ENCODE peak calls at places on chromosomes 11 and 22, in five cellular contexts. One of them, this sample, is unnamed.

GRCh38 chr11:117538731-117539130 is 211.1 kb downstream of the CEP164 start:
- DNase-seq in neural crest cell: no peak
- DNase-seq in fibroblast of lung: no peak
- DNase-seq in fibroblast of the aortic adventitia: no peak
- DNase-seq in GM13977: no peak
- DNase-seq in this sample: no peak

GRCh38 chr22:46064966-46065666 is 85.2 kb upstream of the PPARA start:
- DNase-seq in neural crest cell: no peak
- DNase-seq in GM13977: no peak
- DNase-seq in fibroblast of the aortic adventitia: peak; percentile 71
- DNase-seq in fibroblast of lung: peak; percentile 51
- DNase-seq in this sample: peak; percentile 43

GRCh38 chr22:27768027-27768640 is 33.4 kb downstream of the MN1 start:
- DNase-seq in fibroblast of lung: no peak
- DNase-seq in GM13977: no peak
- DNase-seq in fibroblast of the aortic adventitia: no peak
- DNase-seq in neural crest cell: no peak
- DNase-seq in this sample: no peak

GRCh38 chr11:78767409-78767932 is 192.8 kb upstream of the NARS2 start:
- DNase-seq in GM13977: no peak
- DNase-seq in neural crest cell: no peak
- DNase-seq in fibroblast of lung: no peak
- DNase-seq in fibroblast of the aortic adventitia: peak; percentile 18
- DNase-seq in this sample: no peak

GRCh38 chr11:96063053-96063452 is 139.1 kb upstream of the MTMR2 start:
- DNase-seq in fibroblast of the aortic adventitia: no peak
- DNase-seq in GM13977: no peak
- DNase-seq in fibroblast of lung: no peak
- DNase-seq in neural crest cell: no peak
- DNase-seq in this sample: no peak

GRCh38 chr11:132997396-132997795 is 534.9 kb downstream of the OPCML start:
- DNase-seq in GM13977: no peak
- DNase-seq in fibroblast of lung: no peak
- DNase-seq in fibroblast of the aortic adventitia: no peak
- DNase-seq in neural crest cell: no peak
- DNase-seq in this sample: no peak

GRCh38 chr11:23226331-23226909 is 366.1 kb upstream of the CCDC179 start:
- DNase-seq in GM13977: no peak
- DNase-seq in neural crest cell: no peak
- DNase-seq in fibroblast of lung: peak; percentile 76
- DNase-seq in fibroblast of the aortic adventitia: peak; percentile 68
- DNase-seq in this sample: peak; percentile 90

GRCh38 chr11:100999756-101000155 is 129.9 kb downstream of the PGR start:
- DNase-seq in GM13977: no peak
- DNase-seq in neural crest cell: no peak
- DNase-seq in fibroblast of lung: no peak
- DNase-seq in fibroblast of the aortic adventitia: no peak
- DNase-seq in this sample: no peak

GRCh38 chr11:102007567-102008437 is 39.4 kb upstream of the CFAP300 start:
- DNase-seq in fibroblast of the aortic adventitia: peak; percentile 70
- DNase-seq in fibroblast of lung: peak; percentile 73
- DNase-seq in GM13977: peak; percentile 42
- DNase-seq in neural crest cell: no peak
- DNase-seq in this sample: peak; percentile 57

GRCh38 chr11:33590471-33590870 is 110.2 kb downstream of the C11orf91 start:
- DNase-seq in neural crest cell: no peak
- DNase-seq in GM13977: no peak
- DNase-seq in fibroblast of the aortic adventitia: no peak
- DNase-seq in fibroblast of lung: no peak
- DNase-seq in this sample: no peak

GRCh38 chr11:21564095-21564494 is 628.8 kb upstream of the ANO5 start:
- DNase-seq in fibroblast of the aortic adventitia: no peak
- DNase-seq in fibroblast of lung: no peak
- DNase-seq in neural crest cell: no peak
- DNase-seq in GM13977: no peak
- DNase-seq in this sample: no peak

GRCh38 chr11:94934836-94935235 is 38.5 kb downstream of the CWC15 start:
- DNase-seq in fibroblast of lung: no peak
- DNase-seq in GM13977: no peak
- DNase-seq in fibroblast of the aortic adventitia: no peak
- DNase-seq in neural crest cell: no peak
- DNase-seq in this sample: no peak

GRCh38 chr11:114354076-114354475 is 46.2 kb downstream of the C11orf71 start:
- DNase-seq in neural crest cell: no peak
- DNase-seq in GM13977: no peak
- DNase-seq in fibroblast of lung: peak; percentile 84
- DNase-seq in fibroblast of the aortic adventitia: peak; percentile 89
- DNase-seq in this sample: peak; percentile 66

GRCh38 chr11:128517457-128518230 is 69.7 kb downstream of the ETS1 start:
- DNase-seq in fibroblast of lung: no peak
- DNase-seq in fibroblast of the aortic adventitia: peak; percentile 57
- DNase-seq in GM13977: no peak
- DNase-seq in neural crest cell: no peak
- DNase-seq in this sample: peak; percentile 81

GRCh38 chr11:94993400-94993943 is 20.0 kb downstream of the KDM4D start:
- DNase-seq in GM13977: no peak
- DNase-seq in fibroblast of lung: no peak
- DNase-seq in fibroblast of the aortic adventitia: no peak
- DNase-seq in neural crest cell: no peak
- DNase-seq in this sample: no peak

GRCh38 chr11:129440028-129440630 is 64.5 kb downstream of the BARX2 start:
- DNase-seq in GM13977: no peak
- DNase-seq in fibroblast of the aortic adventitia: no peak
- DNase-seq in fibroblast of lung: no peak
- DNase-seq in neural crest cell: no peak
- DNase-seq in this sample: no peak

GRCh38 chr22:19965771-19966709 is 24.4 kb upstream of the TXNRD2 start:
- DNase-seq in GM13977: no peak
- DNase-seq in neural crest cell: peak; percentile 51
- DNase-seq in fibroblast of lung: no peak
- DNase-seq in fibroblast of the aortic adventitia: no peak
- DNase-seq in this sample: no peak

GRCh38 chr11:44968510-44968909 is 17.8 kb upstream of the TP53I11 start:
- DNase-seq in neural crest cell: no peak
- DNase-seq in fibroblast of the aortic adventitia: no peak
- DNase-seq in fibroblast of lung: no peak
- DNase-seq in GM13977: no peak
- DNase-seq in this sample: no peak

GRCh38 chr22:46044718-46045458 is 67.9 kb upstream of the WNT7B start:
- DNase-seq in neural crest cell: no peak
- DNase-seq in fibroblast of lung: no peak
- DNase-seq in fibroblast of the aortic adventitia: no peak
- DNase-seq in GM13977: no peak
- DNase-seq in this sample: no peak

GRCh38 chr11:132589802-132590201 is 942.5 kb downstream of the OPCML start:
- DNase-seq in neural crest cell: no peak
- DNase-seq in GM13977: no peak
- DNase-seq in fibroblast of the aortic adventitia: no peak
- DNase-seq in fibroblast of lung: peak; percentile 57
- DNase-seq in this sample: no peak

GRCh38 chr22:33240901-33241300 is 182.7 kb upstream of the SYN3 start:
- DNase-seq in fibroblast of lung: no peak
- DNase-seq in GM13977: no peak
- DNase-seq in fibroblast of the aortic adventitia: no peak
- DNase-seq in neural crest cell: no peak
- DNase-seq in this sample: peak; percentile 44

GRCh38 chr11:38305682-38306081 is 1707.6 kb upstream of the RAG2 start:
- DNase-seq in fibroblast of the aortic adventitia: no peak
- DNase-seq in GM13977: no peak
- DNase-seq in neural crest cell: no peak
- DNase-seq in fibroblast of lung: peak; percentile 4
- DNase-seq in this sample: no peak

GRCh38 chr22:19974935-19975706 is 33.5 kb upstream of the TXNRD2 start:
- DNase-seq in fibroblast of lung: no peak
- DNase-seq in fibroblast of the aortic adventitia: no peak
- DNase-seq in GM13977: no peak
- DNase-seq in neural crest cell: no peak
- DNase-seq in this sample: no peak

GRCh38 chr11:123186291-123186690 is 8.8 kb downstream of the CLMP start:
- DNase-seq in fibroblast of the aortic adventitia: no peak
- DNase-seq in GM13977: no peak
- DNase-seq in neural crest cell: no peak
- DNase-seq in fibroblast of lung: no peak
- DNase-seq in this sample: no peak

GRCh38 chr11:125494987-125495725 is 909 bp downstream of the FEZ1 start:
- DNase-seq in fibroblast of the aortic adventitia: peak; percentile 52
- DNase-seq in neural crest cell: peak; percentile 36
- DNase-seq in fibroblast of lung: peak; percentile 45
- DNase-seq in GM13977: peak; percentile 44
- DNase-seq in this sample: peak; percentile 39

GRCh38 chr11:118274184-118274583 is 10.1 kb upstream of the MPZL2 start:
- DNase-seq in fibroblast of lung: no peak
- DNase-seq in neural crest cell: no peak
- DNase-seq in GM13977: no peak
- DNase-seq in fibroblast of the aortic adventitia: no peak
- DNase-seq in this sample: no peak

GRCh38 chr22:45680932-45681700 is 9.5 kb downstream of the ATXN10 start:
- DNase-seq in fibroblast of lung: peak; percentile 63
- DNase-seq in GM13977: no peak
- DNase-seq in fibroblast of the aortic adventitia: peak; percentile 90
- DNase-seq in neural crest cell: no peak
- DNase-seq in this sample: peak; percentile 56

GRCh38 chr11:130166457-130166784 is 6.8 kb downstream of the ST14 start:
- DNase-seq in neural crest cell: no peak
- DNase-seq in GM13977: no peak
- DNase-seq in fibroblast of lung: peak; percentile 97
- DNase-seq in fibroblast of the aortic adventitia: peak; percentile 93
- DNase-seq in this sample: peak; percentile 89

DNA sequence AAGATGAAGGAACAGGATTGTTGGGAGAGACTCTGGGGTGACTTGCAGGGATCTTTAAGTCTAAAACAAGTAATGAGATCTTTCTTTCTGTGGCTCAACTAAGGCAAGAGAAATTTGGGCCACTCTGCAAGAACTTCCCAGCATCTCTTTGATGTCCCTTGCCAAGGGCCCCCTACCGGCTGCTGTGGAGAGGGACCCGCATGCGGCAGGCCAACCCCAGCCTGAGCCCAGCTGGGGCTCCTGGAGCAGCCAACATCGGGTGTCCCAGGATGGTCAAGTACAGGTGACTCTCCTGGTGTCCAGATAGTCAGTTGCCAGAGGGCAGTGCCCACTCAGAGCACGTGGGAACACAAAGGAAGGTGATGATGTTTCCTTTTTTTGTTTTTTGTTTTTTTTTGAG is 363.2 kb downstream of the TBC1D22A start:
- DNase-seq in fibroblast of lung: peak; percentile 8
- DNase-seq in GM13977: no peak
- DNase-seq in fibroblast of the aortic adventitia: no peak
- DNase-seq in neural crest cell: no peak
- DNase-seq in this sample: no peak
- TF ChIP-seq CTCF in fibroblast of lung: no peak
- TF ChIP-seq CTCF in GM13977: no peak
- TF ChIP-seq CTCF in fibroblast of the aortic adventitia: peak; percentile 20
- TF ChIP-seq CTCF in neural crest cell: peak; percentile 22
- TF ChIP-seq CTCF in this sample: peak; percentile 26

GRCh38 chr11:72641900-72642814 is 32.1 kb downstream of the PDE2A start:
- DNase-seq in neural crest cell: peak; percentile 46
- DNase-seq in fibroblast of the aortic adventitia: no peak
- DNase-seq in fibroblast of lung: peak; percentile 3
- DNase-seq in GM13977: peak; percentile 72
- DNase-seq in this sample: peak; percentile 3

GRCh38 chr11:72643547-72643946 is 30.7 kb downstream of the PDE2A start:
- DNase-seq in fibroblast of the aortic adventitia: peak; percentile 18
- DNase-seq in neural crest cell: no peak
- DNase-seq in GM13977: no peak
- DNase-seq in fibroblast of lung: peak; percentile 15
- DNase-seq in this sample: peak; percentile 12

GRCh38 chr11:72641522-72641899 is 32.7 kb downstream of the PDE2A start:
- DNase-seq in GM13977: no peak
- DNase-seq in fibroblast of lung: no peak
- DNase-seq in neural crest cell: no peak
- DNase-seq in fibroblast of the aortic adventitia: no peak
- DNase-seq in this sample: no peak

GRCh38 chr11:72646024-72646423 is 28.2 kb downstream of the PDE2A start:
- DNase-seq in fibroblast of lung: no peak
- DNase-seq in neural crest cell: no peak
- DNase-seq in fibroblast of the aortic adventitia: no peak
- DNase-seq in GM13977: no peak
- DNase-seq in this sample: no peak

GRCh38 chr11:72642815-72643511 is 31.3 kb downstream of the PDE2A start:
- DNase-seq in fibroblast of lung: peak; percentile 33
- DNase-seq in neural crest cell: peak; percentile 72
- DNase-seq in fibroblast of the aortic adventitia: peak; percentile 44
- DNase-seq in GM13977: peak; percentile 94
- DNase-seq in this sample: peak; percentile 25
- TF ChIP-seq CTCF in fibroblast of lung: peak; percentile 72
- TF ChIP-seq CTCF in neural crest cell: peak; percentile 98
- TF ChIP-seq CTCF in fibroblast of the aortic adventitia: peak; percentile 75
- TF ChIP-seq CTCF in GM13977: peak; percentile 96
- TF ChIP-seq CTCF in this sample: peak; percentile 59

GRCh38 chr11:57746920-57747319 is 4.7 kb downstream of the BTBD18 start:
- DNase-seq in neural crest cell: no peak
- DNase-seq in fibroblast of the aortic adventitia: no peak
- DNase-seq in GM13977: no peak
- DNase-seq in fibroblast of lung: no peak
- DNase-seq in this sample: no peak

GRCh38 chr11:57752954-57753353 is 1.3 kb upstream of the BTBD18 start:
- DNase-seq in neural crest cell: no peak
- DNase-seq in GM13977: no peak
- DNase-seq in fibroblast of the aortic adventitia: no peak
- DNase-seq in fibroblast of lung: no peak
- DNase-seq in this sample: no peak

GRCh38 chr11:57751676-57752253 is at the start of gene BTBD18:
- DNase-seq in neural crest cell: no peak
- DNase-seq in GM13977: peak; percentile 50
- DNase-seq in fibroblast of the aortic adventitia: peak; percentile 71
- DNase-seq in fibroblast of lung: peak; percentile 70
- DNase-seq in this sample: peak; percentile 51
- TF ChIP-seq CTCF in neural crest cell: peak; percentile 72
- TF ChIP-seq CTCF in GM13977: peak; percentile 33
- TF ChIP-seq CTCF in fibroblast of the aortic adventitia: peak; percentile 59
- TF ChIP-seq CTCF in fibroblast of lung: peak; percentile 41
- TF ChIP-seq CTCF in this sample: peak; percentile 56

DNA sequence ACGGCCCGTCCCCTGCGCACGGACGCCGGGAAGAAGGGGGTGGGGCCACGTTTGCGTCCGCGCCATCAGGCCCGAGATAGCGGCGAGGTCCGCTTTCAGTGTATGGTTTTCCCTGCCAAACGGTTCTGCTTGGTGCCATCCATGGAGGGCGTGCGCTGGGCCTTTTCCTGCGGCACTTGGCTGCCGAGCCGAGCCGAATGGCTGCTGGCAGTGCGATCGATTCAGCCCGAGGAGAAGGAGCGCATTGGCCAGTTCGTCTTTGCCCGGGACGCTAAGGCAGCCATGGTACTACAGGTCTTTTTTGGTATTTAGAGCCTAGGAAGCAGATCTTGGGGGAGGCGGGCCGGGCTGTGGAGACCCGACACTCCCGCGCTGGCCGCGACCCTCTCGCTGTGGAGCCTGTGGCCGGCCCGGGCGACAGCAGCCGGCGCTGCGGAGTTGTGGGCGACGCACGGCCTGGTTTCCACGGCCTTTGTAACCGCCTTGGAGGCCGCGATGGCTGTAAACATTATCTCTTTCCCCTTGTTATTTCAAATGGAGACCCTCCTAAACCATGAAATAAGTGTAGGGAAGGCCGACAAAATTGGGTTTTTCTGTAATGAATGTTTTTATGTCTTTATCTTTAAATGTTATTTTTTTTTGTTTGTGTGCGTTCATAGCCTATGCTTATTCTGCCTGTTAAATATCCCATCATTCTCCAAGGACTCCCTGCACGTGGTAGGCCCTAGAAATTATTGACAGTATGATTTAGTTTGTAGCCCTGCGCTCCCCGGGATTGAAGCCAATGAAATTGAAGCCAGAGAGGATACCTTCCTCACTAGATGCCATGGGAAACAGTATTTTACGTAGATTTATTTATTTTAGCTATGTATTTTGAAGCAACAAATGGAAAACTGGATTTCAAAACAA is at the start of gene AASDHPPT:
- DNase-seq in fibroblast of the aortic adventitia: peak; percentile 46
- DNase-seq in fibroblast of lung: peak; percentile 64
- DNase-seq in neural crest cell: no peak
- DNase-seq in GM13977: no peak
- DNase-seq in this sample: peak; percentile 34
- TF ChIP-seq CTCF in fibroblast of the aortic adventitia: no peak
- TF ChIP-seq CTCF in fibroblast of lung: no peak
- TF ChIP-seq CTCF in neural crest cell: no peak
- TF ChIP-seq CTCF in GM13977: peak; percentile 18
- TF ChIP-seq CTCF in this sample: no peak

This sample was measured in AG10803.